ENCODE peak calls at places on chromosomes 5 and 9, in seven cellular contexts. K is sigmoid colon; F is stimulated activated CD4-positive, alpha-beta T cell treated with anti-CD3 and anti-CD28 coated beads, Interleukin-2, amount 100 ng/mL, for 48 hours; R is smooth muscle cell of the brain vasculature; U is NCI-H1694; M is astrocyte of the cerebellum; G is spleen. Q is an unnamed sample.

GRCh38 chr5:120151825-120152224 is 312.3 kb upstream of the PRR16 start:
- DNase-seq in U (no peak), G (no peak), M (no peak), K (no peak), R (no peak), F (no peak), Q (no peak)

GRCh38 chr5:1137567-1138444 is 25.9 kb upstream of the SLC12A7 start:
- DNase-seq in K (no peak), R (no peak), U (no peak), F (no peak), G (no peak), M (no peak), Q (no peak)

GRCh38 chr9:127135056-127135745 is 12.8 kb upstream of the ANGPTL2 start:
- DNase-seq in G (no peak), R (no peak), F (no peak), K (no peak), M (no peak), U (no peak), Q (no peak)

GRCh38 chr5:34571380-34572041 is 84.6 kb upstream of the RAI14 start:
- DNase-seq in R (no peak), U (no peak), M (no peak), K (no peak), G (no peak), F (no peak), Q (no peak)

GRCh38 chr9:78714591-78714990 is 417.7 kb downstream of the PSAT1 start:
- DNase-seq in U (no peak), R (no peak), F (no peak), M (no peak), K (no peak), G (no peak), Q (no peak)

GRCh38 chr5:172561151-172561550 is 79.9 kb upstream of the NEURL1B start:
- DNase-seq in U (no peak), F (no peak), K (no peak), R (no peak), G (no peak), M (no peak), Q (no peak)

GRCh38 chr5:97094579-97095317 is 47.7 kb downstream of the LIX1 start:
- DNase-seq in M (no peak), U (no peak), K (no peak), R (no peak), G (no peak), F (peak; percentile 10), Q (no peak)

GRCh38 chr9:97660345-97660744 is 26.7 kb downstream of the NCBP1 start:
- DNase-seq in G (no peak), R (no peak), F (no peak), M (no peak), U (no peak), K (no peak), Q (no peak)

GRCh38 chr5:322942-323879 is 1.7 kb downstream of the AHRR start:
- DNase-seq in K (no peak), R (no peak), G (no peak), M (no peak), F (no peak), U (no peak), Q (no peak)

Q was measured in 8988T.